ENCODE peak calls at places on chromosomes 12 and 14, in seven cellular contexts. R, V, P, X, K, Z and E are unnamed samples.

GRCh38 chr12:56476972-56477432 is 8.6 kb downstream of the SPRYD4 start:
- DNase-seq in R (no peak), V (no peak), P (no peak), X (no peak), K (no peak), Z (no peak), E (no peak)

GRCh38 chr14:72741836-72742681 is 151.8 kb downstream of the DPF3 start:
- DNase-seq in R (no peak), V (no peak), P (no peak), X (no peak), K (peak; percentile 12), Z (no peak), E (no peak)

GRCh38 chr12:34598851-34599529 is 576.7 kb downstream of the ALG10 start:
- DNase-seq in R (no peak), V (no peak), P (no peak), X (no peak), K (no peak), Z (no peak), E (no peak)

GRCh38 chr12:129934977-129935376 is 31.2 kb upstream of the TMEM132D start:
- DNase-seq in R (no peak), V (no peak), P (no peak), X (no peak), K (no peak), Z (no peak), E (no peak)

GRCh38 chr12:59084758-59085383 is 164.6 kb upstream of the LRIG3 start:
- DNase-seq in R (no peak), V (no peak), P (peak; percentile 33), X (no peak), K (no peak), Z (no peak), E (peak; percentile 93)

GRCh38 chr12:95147836-95148235 is 69.4 kb downstream of the FGD6 start:
- DNase-seq in R (no peak), V (no peak), P (no peak), X (no peak), K (no peak), Z (peak; percentile 2), E (no peak)

GRCh38 chr12:121933522-121934317 is 15.3 kb downstream of the CFAP251 start:
- DNase-seq in R (no peak), V (no peak), P (peak; percentile 36), X (no peak), K (no peak), Z (no peak), E (peak; percentile 39)

GRCh38 chr12:95739561-95740313 is 50.8 kb downstream of the NTN4 start:
- DNase-seq in R (peak; percentile 61), V (no peak), P (no peak), X (no peak), K (no peak), Z (no peak), E (no peak)

GRCh38 chr12:31514912-31515311 is 76.0 kb downstream of the DENND5B start:
- DNase-seq in R (no peak), V (no peak), P (no peak), X (no peak), K (no peak), Z (no peak), E (no peak)

GRCh38 chr12:3837049-3837448 is 36.1 kb downstream of the PARP11 start:
- DNase-seq in R (no peak), V (no peak), P (no peak), X (no peak), K (no peak), Z (peak; percentile 26), E (no peak)

GRCh38 chr12:3075315-3075714 is 1.9 kb upstream of the TSPAN9 start:
- DNase-seq in R (no peak), V (no peak), P (no peak), X (no peak), K (no peak), Z (no peak), E (no peak)

GRCh38 chr14:74907744-74908143 is 15.3 kb downstream of the RPS6KL1 start:
- DNase-seq in R (no peak), V (no peak), P (peak; percentile 25), X (no peak), K (no peak), Z (no peak), E (no peak)

GRCh38 chr14:74905595-74906142 is 17.4 kb downstream of the RPS6KL1 start:
- DNase-seq in R (peak; percentile 55), V (no peak), P (peak; percentile 61), X (no peak), K (peak; percentile 78), Z (peak; percentile 69), E (peak; percentile 23)

GRCh38 chr14:74908861-74909341 is 14.2 kb downstream of the RPS6KL1 start:
- DNase-seq in R (no peak), V (no peak), P (no peak), X (no peak), K (no peak), Z (no peak), E (no peak)

GRCh38 chr14:74904623-74905503 is 18.2 kb downstream of the RPS6KL1 start:
- DNase-seq in R (no peak), V (no peak), P (no peak), X (no peak), K (no peak), Z (no peak), E (no peak)

GRCh38 chr14:74906923-74907620 is 16.0 kb downstream of the RPS6KL1 start:
- DNase-seq in R (no peak), V (no peak), P (no peak), X (no peak), K (peak; percentile 40), Z (no peak), E (no peak)
- TF ChIP-seq CTCF in R (no peak), V (no peak), P (peak; percentile 25), X (peak; percentile 32), K (no peak), Z (peak; percentile 27), E (peak; percentile 36)

GRCh38 chr12:128690641-128691040 is 133.1 kb downstream of the SLC15A4 start:
- DNase-seq in R (no peak), V (no peak), P (no peak), X (no peak), K (no peak), Z (no peak), E (no peak)

GRCh38 chr12:128695697-128696096 is 128.1 kb downstream of the SLC15A4 start:
- DNase-seq in R (no peak), V (no peak), P (no peak), X (no peak), K (no peak), Z (no peak), E (no peak)

GRCh38 chr12:128693115-128693514 is 130.6 kb downstream of the SLC15A4 start:
- DNase-seq in R (no peak), V (no peak), P (no peak), X (no peak), K (no peak), Z (peak; percentile 43), E (no peak)

GRCh38 chr12:128693771-128694170 is 130.0 kb downstream of the SLC15A4 start:
- DNase-seq in R (no peak), V (no peak), P (no peak), X (no peak), K (no peak), Z (peak; percentile 10), E (no peak)

DNA sequence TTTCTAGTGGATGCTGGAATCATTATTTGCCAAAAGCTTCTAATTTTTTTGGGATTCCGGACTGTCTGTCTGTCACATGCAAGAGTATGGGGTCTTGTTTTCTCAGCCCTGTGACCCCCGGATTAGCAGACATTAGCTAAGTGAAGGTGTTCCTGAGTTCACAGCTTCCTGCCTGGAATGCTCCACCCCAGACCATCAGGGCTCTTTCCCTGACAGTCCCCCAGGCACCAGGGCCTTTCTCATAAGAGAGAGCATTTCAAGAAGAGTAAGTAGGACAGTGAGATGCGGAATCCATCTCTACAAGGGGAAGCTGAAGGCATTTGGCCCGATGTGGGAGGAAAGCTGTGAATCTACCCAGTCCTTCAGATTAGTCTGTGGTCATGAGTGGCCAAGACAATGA is 129.3 kb downstream of the SLC15A4 start:
- DNase-seq in R (no peak), V (no peak), P (no peak), X (no peak), K (no peak), Z (no peak), E (no peak)
- H3K4me3 ChIP-seq in R (no peak overlapping the region), V (no peak overlapping the region), P (no peak overlapping the region), X (no peak overlapping the region), K (no peak overlapping the region), Z (no peak overlapping the region), E (no peak overlapping the region)

GRCh38 chr12:8563383-8563782 is 22.7 kb upstream of the CLEC4E start:
- DNase-seq in R (no peak), V (no peak), P (no peak), X (no peak), K (no peak), Z (no peak), E (no peak)

GRCh38 chr12:8564656-8565055 is 24.0 kb upstream of the CLEC4E start:
- DNase-seq in R (no peak), V (no peak), P (no peak), X (no peak), K (no peak), Z (no peak), E (no peak)

GRCh38 chr12:8559676-8560075 is 19.0 kb upstream of the CLEC4E start:
- DNase-seq in R (no peak), V (no peak), P (no peak), X (no peak), K (no peak), Z (no peak), E (no peak)

GRCh38 chr12:8560986-8561385 is 20.3 kb upstream of the CLEC4E start:
- DNase-seq in R (no peak), V (no peak), P (no peak), X (no peak), K (no peak), Z (no peak), E (no peak)

DNA sequence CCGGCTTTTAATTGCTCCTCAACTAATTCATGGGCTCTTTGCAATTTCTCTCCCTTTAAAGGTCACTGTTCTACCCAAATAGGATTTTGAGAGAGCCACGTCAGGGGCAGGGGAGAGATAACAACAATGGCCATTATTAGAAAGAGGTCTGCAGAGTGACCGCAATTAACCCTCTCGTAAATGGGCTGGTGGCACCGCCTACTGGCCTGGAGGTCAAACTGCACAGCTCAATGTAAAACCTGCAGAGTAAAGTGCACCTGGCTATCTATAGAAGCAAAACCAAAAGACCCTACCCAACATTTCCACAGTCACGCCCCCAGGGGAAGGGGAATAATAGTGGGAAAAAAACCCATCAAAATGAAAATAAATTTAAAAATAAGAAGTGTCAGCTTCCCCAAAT is 21.6 kb upstream of the CLEC4E start:
- DNase-seq in R (no peak), V (no peak), P (no peak), X (no peak), K (no peak), Z (no peak), E (no peak)
- TF ChIP-seq CTCF in R (no peak), V (no peak), P (no peak), X (peak; percentile 50), K (no peak), Z (peak; percentile 14), E (no peak)

DNA sequence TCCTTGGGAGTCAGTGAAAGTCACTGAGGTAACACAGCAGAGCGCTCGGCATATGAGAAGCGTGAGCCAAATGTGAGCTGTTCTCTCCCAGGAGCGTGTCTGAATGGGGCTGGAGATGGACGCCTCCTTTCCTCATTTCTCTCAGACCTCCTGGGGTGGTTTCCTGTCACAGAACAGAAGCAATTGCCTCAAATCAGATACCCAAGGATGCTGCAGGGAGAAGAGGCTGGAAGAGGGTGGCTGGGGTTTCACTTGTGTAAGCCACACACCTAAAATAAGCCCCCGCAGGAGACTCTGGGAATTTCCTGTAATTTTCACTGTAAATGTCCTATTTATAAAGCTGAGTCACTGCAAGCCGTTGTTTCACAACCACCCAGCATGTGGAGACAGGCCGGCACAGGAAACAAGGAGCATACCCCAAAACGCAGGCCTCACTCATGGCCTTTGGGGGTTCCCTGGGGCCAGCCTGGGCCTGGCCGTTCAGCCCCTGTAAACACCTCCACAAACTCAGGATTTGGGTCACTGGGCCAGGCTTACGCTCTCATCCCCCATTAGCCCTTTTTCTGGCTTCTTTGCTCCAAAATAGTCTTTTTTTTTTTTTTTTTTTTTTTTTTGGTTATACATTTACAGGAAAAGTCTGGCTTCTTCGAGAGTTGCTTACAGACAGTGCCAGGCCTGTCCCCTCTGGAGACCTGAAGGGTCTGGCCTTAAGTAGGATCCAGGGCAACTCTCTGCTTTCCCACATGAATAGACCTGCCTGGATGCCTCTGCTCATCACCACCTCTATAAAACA is 55.3 kb downstream of the VCPKMT start:
- DNase-seq in R (peak; percentile 72), V (no peak), P (peak; percentile 95), X (no peak), K (peak; percentile 48), Z (peak; percentile 87), E (peak; percentile 95)
- H3K4me3 ChIP-seq in R (no peak overlapping the region), V (peak overlapping the region; percentile 25), P (no peak overlapping the region), X (no peak overlapping the region), K (no peak overlapping the region), Z (peak overlapping the region; percentile 67), E (no peak overlapping the region)